ENCODE peak calls at places on chromosomes 13 and 19, in four cellular contexts. One of them, this sample, is unnamed.

GRCh38 chr13:25253702-25254101 is 33.6 kb downstream of the MTMR6 start:
- DNase-seq in cardiac fibroblast: peak; percentile 37
- DNase-seq in pancreas: no peak
- DNase-seq in CD8-positive, alpha-beta T cell: no peak
- DNase-seq in this sample: no peak

GRCh38 chr13:30551194-30551593 is 66.5 kb upstream of the USPL1 start:
- DNase-seq in cardiac fibroblast: peak; percentile 57
- DNase-seq in pancreas: peak; percentile 15
- DNase-seq in CD8-positive, alpha-beta T cell: no peak
- DNase-seq in this sample: no peak

GRCh38 chr13:77326905-77327604 is at the start of gene MYCBP2:
- DNase-seq in cardiac fibroblast: peak; percentile 99
- DNase-seq in pancreas: peak; percentile 97
- DNase-seq in CD8-positive, alpha-beta T cell: peak; percentile 95
- DNase-seq in this sample: peak; percentile 98

GRCh38 chr13:53545340-53545941 is 516.8 kb downstream of the OLFM4 start:
- DNase-seq in cardiac fibroblast: no peak
- DNase-seq in pancreas: no peak
- DNase-seq in CD8-positive, alpha-beta T cell: no peak
- DNase-seq in this sample: no peak

GRCh38 chr13:62631614-62632013 is 1216.0 kb upstream of the PCDH20 start:
- DNase-seq in cardiac fibroblast: no peak
- DNase-seq in pancreas: no peak
- DNase-seq in CD8-positive, alpha-beta T cell: no peak
- DNase-seq in this sample: no peak

GRCh38 chr19:58439576-58440554 is at the start of gene ZNF132:
- DNase-seq in cardiac fibroblast: peak; percentile 100
- DNase-seq in pancreas: peak; percentile 97
- DNase-seq in CD8-positive, alpha-beta T cell: peak; percentile 85
- DNase-seq in this sample: peak; percentile 100

GRCh38 chr13:52195052-52195837 is 35.8 kb upstream of the NEK3 start:
- DNase-seq in cardiac fibroblast: peak; percentile 78
- DNase-seq in pancreas: peak; percentile 85
- DNase-seq in CD8-positive, alpha-beta T cell: peak; percentile 48
- DNase-seq in this sample: no peak

GRCh38 chr19:50320596-50320995 is 8.6 kb downstream of the KCNC3 start:
- DNase-seq in cardiac fibroblast: no peak
- DNase-seq in pancreas: no peak
- DNase-seq in CD8-positive, alpha-beta T cell: no peak
- DNase-seq in this sample: no peak

GRCh38 chr19:16860996-16861395 is 27.8 kb upstream of the F2RL3 start:
- DNase-seq in cardiac fibroblast: no peak
- DNase-seq in pancreas: no peak
- DNase-seq in CD8-positive, alpha-beta T cell: no peak
- DNase-seq in this sample: no peak

GRCh38 chr13:101736551-101736950 is 284.1 kb downstream of the ITGBL1 start:
- DNase-seq in cardiac fibroblast: no peak
- DNase-seq in pancreas: no peak
- DNase-seq in CD8-positive, alpha-beta T cell: no peak
- DNase-seq in this sample: no peak

GRCh38 chr19:507286-508203 is at the start of gene TPGS1:
- DNase-seq in cardiac fibroblast: peak; percentile 75
- DNase-seq in pancreas: peak; percentile 71
- DNase-seq in CD8-positive, alpha-beta T cell: peak; percentile 83
- DNase-seq in this sample: no peak

GRCh38 chr19:5608271-5608666 is 14.3 kb downstream of the SAFB2 start:
- DNase-seq in cardiac fibroblast: no peak
- DNase-seq in pancreas: no peak
- DNase-seq in CD8-positive, alpha-beta T cell: no peak
- DNase-seq in this sample: no peak

GRCh38 chr19:55368701-55369563 is 1.3 kb downstream of the IL11 start:
- DNase-seq in cardiac fibroblast: peak; percentile 34
- DNase-seq in pancreas: no peak
- DNase-seq in CD8-positive, alpha-beta T cell: no peak
- DNase-seq in this sample: no peak

GRCh38 chr19:47540748-47541147 is 25.9 kb upstream of the NAPA start:
- DNase-seq in cardiac fibroblast: peak; percentile 53
- DNase-seq in pancreas: no peak
- DNase-seq in CD8-positive, alpha-beta T cell: no peak
- DNase-seq in this sample: peak; percentile 9

DNA sequence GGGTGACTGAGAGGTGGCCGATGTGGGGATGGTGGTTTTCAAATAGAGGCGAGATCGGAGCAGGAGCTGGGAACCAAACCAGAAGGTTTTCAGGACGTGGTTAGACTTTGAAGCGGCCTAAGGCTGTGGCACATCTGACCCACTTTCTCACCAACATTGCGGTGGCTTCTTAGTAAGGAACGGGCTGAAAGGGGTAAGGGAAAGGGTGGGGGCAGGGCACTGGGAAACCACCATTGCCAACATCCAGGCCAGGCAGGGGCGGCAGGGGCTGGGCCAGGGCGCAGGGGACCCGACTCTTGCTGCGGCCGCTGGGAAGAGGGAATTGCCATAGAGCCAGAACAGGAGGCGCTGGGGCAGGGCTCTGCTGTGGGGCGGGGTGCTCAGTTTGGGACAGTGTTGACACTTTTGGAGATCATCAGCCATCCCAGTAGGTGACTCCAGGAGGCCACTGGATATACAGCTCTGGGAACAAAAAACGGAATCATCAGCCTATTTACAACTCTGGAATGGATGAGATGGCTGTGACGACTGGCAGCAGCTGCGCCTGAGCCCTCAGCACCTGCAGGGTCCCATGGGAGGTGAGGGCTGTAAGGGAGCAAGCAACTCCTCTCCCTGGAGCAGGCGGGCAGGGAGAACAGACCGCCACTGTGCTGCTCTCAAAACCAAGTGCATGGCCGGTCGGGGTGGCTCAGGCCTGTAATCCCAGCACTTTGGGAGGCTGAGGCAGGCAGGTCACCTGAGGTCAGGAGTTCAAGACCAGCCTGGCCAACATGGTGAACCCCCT is 52.2 kb downstream of the IRS2 start:
- DNase-seq in cardiac fibroblast: no peak
- DNase-seq in pancreas: no peak
- DNase-seq in CD8-positive, alpha-beta T cell: no peak
- DNase-seq in this sample: no peak
- H3K4me3 ChIP-seq in cardiac fibroblast: no peak overlapping the region
- H3K4me3 ChIP-seq in pancreas: no peak overlapping the region
- H3K4me3 ChIP-seq in CD8-positive, alpha-beta T cell: no peak overlapping the region
- H3K4me3 ChIP-seq in this sample: no peak overlapping the region

GRCh38 chr13:85900521-85900920 is 101.3 kb upstream of the SLITRK6 start:
- DNase-seq in cardiac fibroblast: no peak
- DNase-seq in pancreas: no peak
- DNase-seq in CD8-positive, alpha-beta T cell: no peak
- DNase-seq in this sample: no peak

DNA sequence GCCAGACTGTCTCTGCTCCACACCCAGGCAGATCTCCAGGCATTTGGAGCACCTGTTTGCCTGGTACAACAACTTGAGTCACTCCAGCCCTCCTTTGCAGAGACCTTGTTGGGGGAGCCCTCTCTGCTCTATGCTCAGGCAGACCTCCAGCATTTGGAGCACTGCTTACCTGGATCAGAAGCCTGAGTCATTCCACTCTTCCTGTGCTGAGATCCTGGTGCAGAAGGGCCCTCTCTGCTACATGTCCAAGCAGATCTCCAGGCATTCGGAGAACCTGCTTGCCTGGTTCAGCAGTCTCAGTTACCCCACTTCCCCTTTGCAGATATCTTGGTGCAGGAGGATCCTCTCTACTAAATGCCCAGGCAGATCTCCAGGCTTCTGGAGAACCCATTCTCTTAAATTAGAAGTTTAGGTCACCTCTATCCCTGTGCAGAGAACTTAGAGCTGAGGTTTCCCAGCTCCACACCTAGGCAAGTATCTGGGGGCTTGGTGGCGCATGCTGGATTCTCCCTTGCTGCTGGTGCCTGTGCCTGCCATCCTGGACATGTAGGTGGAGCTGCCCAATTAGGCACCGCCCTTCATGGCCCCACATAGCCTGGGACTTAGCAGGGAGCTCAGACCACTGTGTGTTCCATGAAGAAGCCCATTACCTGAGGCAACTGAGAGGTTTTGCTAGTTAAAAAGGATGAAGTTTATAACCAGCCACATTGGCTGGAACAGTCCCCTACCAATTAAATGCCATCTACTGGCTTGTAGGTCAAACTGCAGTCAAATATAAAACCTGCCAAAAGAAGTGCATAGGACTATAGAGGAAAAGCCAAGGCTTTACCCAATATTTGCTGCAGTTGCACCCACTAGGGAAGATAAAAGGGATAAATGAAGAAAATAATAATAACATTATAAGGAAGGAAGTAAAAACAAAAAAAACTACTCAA is 97.6 kb upstream of the SLITRK6 start:
- DNase-seq in cardiac fibroblast: no peak
- DNase-seq in pancreas: no peak
- DNase-seq in CD8-positive, alpha-beta T cell: no peak
- DNase-seq in this sample: no peak
- TF ChIP-seq CTCF in cardiac fibroblast: no peak
- TF ChIP-seq CTCF in pancreas: no peak
- TF ChIP-seq CTCF in CD8-positive, alpha-beta T cell: no peak
- TF ChIP-seq CTCF in this sample: no peak

DNA sequence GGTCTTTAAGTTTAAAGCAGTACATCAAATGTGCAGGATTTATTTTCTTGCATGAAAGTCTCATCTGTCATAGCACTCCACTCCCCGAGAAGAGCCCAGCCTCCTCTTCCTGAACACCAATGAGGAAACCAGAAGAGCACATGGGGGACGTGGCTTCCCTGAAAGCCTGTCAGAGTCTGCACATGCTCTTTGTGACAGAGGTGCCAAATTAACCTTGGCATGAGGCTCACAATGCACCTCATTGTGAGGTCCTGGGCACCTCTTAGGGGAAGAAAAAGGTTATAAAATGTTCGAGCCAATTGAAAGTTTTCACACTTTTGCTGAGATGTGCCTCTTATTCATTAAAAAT is 141.3 kb upstream of the RFC3 start:
- DNase-seq in cardiac fibroblast: peak; percentile 63
- DNase-seq in pancreas: peak; percentile 73
- DNase-seq in CD8-positive, alpha-beta T cell: no peak
- DNase-seq in this sample: no peak
- H3K4me3 ChIP-seq in cardiac fibroblast: peak overlapping the region; percentile 47
- H3K4me3 ChIP-seq in pancreas: peak overlapping the region; percentile 31
- H3K4me3 ChIP-seq in CD8-positive, alpha-beta T cell: no peak overlapping the region
- H3K4me3 ChIP-seq in this sample: peak overlapping the region; percentile 3

DNA sequence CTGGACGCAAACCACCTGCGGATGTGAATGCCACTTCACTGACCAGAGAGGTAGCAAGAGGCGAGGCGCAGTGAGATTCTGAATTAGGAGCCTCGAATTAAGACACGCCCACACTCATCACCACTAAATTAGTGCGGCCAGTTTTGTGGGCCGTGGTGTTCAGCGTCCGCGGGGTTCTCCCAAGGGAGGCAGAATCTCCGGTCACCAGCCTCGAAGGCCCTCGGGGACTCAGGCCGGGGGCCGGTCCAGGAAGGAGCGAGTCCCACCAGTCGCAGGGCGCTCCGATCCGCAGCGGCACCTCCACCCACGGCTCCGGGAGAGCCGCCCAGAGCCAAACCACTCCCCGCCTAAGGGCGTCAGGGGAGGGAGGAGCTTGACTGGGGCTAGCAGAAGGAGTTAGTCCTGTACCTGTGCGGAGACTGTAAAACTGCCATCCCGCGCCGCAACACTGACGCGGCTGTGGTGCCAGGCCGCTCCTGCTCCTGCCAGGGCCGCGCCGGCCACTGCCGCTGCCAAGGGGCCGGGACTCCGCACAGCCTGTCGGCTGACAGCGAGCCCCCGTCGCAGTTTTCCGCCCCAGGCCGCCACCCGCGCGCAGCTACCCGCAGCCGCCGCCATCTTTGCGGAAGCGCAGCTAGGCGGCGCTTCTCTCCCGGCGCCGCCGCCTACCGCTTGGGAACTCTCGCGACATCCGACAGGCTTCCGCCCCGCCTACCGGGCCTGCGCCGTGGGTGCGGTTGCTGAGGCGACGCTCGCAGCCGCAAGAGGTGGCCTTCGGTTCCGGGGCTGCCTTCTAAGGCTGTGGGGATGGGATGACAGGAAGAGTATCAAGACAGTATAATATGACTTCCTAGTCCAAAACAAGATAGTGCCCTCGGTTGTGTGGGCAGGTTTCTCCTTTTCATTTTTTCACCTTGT is at the start of gene MICU2:
- DNase-seq in cardiac fibroblast: peak; percentile 94
- DNase-seq in pancreas: peak; percentile 92
- DNase-seq in CD8-positive, alpha-beta T cell: peak; percentile 94
- DNase-seq in this sample: peak; percentile 78
- TF ChIP-seq CTCF in cardiac fibroblast: no peak
- TF ChIP-seq CTCF in pancreas: peak; percentile 12
- TF ChIP-seq CTCF in CD8-positive, alpha-beta T cell: no peak
- TF ChIP-seq CTCF in this sample: no peak

GRCh38 chr19:14056741-14057356 is 5.0 kb downstream of the PALM3 start:
- DNase-seq in cardiac fibroblast: no peak
- DNase-seq in pancreas: no peak
- DNase-seq in CD8-positive, alpha-beta T cell: no peak
- DNase-seq in this sample: no peak
- H3K4me3 ChIP-seq in cardiac fibroblast: no peak overlapping the region
- H3K4me3 ChIP-seq in pancreas: peak overlapping the region; percentile 6
- H3K4me3 ChIP-seq in CD8-positive, alpha-beta T cell: no peak overlapping the region
- H3K4me3 ChIP-seq in this sample: peak overlapping the region; percentile 36

DNA sequence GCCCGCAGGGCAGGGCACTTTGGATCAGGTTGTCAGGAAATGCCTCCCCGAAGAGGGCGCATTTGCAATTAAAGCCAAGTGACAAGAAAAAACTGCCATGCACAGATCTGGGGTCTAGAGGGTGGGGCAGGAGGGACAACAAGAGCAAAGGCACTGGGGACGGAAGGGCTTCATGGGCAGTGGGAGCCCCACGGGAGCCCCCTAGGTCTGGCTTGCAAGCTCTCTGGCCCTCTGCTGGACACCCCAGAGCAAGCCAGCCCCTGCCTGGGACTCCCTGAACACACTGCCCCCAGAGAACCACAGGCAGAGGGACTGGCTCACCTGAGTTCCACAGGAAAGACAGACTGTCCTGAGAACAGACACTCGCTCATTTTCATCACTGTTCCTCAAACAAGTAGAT is 30.2 kb upstream of the C19orf12 start:
- DNase-seq in cardiac fibroblast: no peak
- DNase-seq in pancreas: no peak
- DNase-seq in CD8-positive, alpha-beta T cell: no peak
- DNase-seq in this sample: no peak
- TF ChIP-seq CTCF in cardiac fibroblast: peak; percentile 24
- TF ChIP-seq CTCF in pancreas: no peak
- TF ChIP-seq CTCF in CD8-positive, alpha-beta T cell: no peak
- TF ChIP-seq CTCF in this sample: no peak

This sample was measured in astrocyte of the cerebellum.